ENCODE peak calls at places on chromosomes 13 and 19, in seven cellular contexts. W is adrenal gland; B is IMR-90; H is fibroblast of pulmonary artery; Y is tibial nerve; N is activated CD8-positive, alpha-beta T cell treated with anti-CD3 and anti-CD28 coated beads for 36 hours; M is Calu3. F is an unnamed sample.

GRCh38 chr13:87459419-87459818 is 211.8 kb upstream of the SLITRK5 start:
- DNase-seq in W (no peak), B (no peak), H (no peak), Y (no peak), N (no peak), M (no peak), F (no peak)

GRCh38 chr19:55654833-55655647 is at the start of gene U2AF2:
- DNase-seq in W (peak), B (peak), H (peak), Y (peak), N (peak), M (peak), F (peak)

GRCh38 chr13:23715762-23716235 is 145.6 kb downstream of the TNFRSF19 start:
- DNase-seq in W (no peak), B (no peak), H (no peak), Y (no peak), N (peak), M (peak), F (peak)

GRCh38 chr13:75850915-75851314 is 214.8 kb downstream of the LMO7 start:
- DNase-seq in W (no peak), B (no peak), H (no peak), Y (no peak), N (no peak), M (no peak), F (no peak)

GRCh38 chr19:35977446-35978222 is 17.4 kb upstream of the SDHAF1 start:
- DNase-seq in W (no peak), B (no peak), H (no peak), Y (no peak), N (peak), M (peak), F (no peak)

GRCh38 chr13:39353988-39354387 is 249.0 kb downstream of the LHFPL6 start:
- DNase-seq in W (no peak), B (peak), H (peak), Y (no peak), N (no peak), M (no peak), F (no peak)

GRCh38 chr19:4660181-4660791 is 9.9 kb downstream of the MYDGF start:
- DNase-seq in W (no peak), B (no peak), H (no peak), Y (no peak), N (peak), M (peak), F (peak)

GRCh38 chr13:27161980-27162379 is 9.6 kb downstream of the USP12 start:
- DNase-seq in W (no peak), B (peak), H (no peak), Y (no peak), N (no peak), M (no peak), F (no peak)

GRCh38 chr13:23723463-23723862 is 153.3 kb downstream of the TNFRSF19 start:
- DNase-seq in W (no peak), B (peak), H (peak), Y (no peak), N (no peak), M (no peak), F (no peak)

GRCh38 chr19:12580180-12580694 is 29.0 kb upstream of the ZNF564 start:
- DNase-seq in W (no peak), B (peak), H (peak), Y (no peak), N (no peak), M (no peak), F (no peak)

DNA sequence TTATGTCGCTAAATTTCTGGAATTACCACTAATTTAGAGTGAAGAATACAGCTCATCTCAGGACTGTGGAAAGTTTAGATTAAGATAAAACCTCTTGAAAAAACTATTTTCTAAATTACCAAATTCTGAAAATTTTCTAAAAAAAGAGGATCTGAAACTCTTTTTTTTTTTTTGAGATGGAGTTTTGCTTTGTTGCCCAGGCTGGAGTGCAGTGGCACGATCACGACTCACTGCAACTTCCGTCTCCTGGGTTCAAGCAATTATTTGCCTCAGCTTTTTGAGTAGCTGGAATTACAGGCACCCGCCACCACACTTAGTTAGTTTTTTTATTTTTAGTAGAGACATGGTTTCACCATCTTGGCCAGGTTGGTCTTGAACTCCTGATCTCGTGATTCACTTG is 16.6 kb upstream of the ZNF253 start:
- DNase-seq in W (no peak), B (no peak), H (no peak), Y (no peak), N (no peak), M (no peak), F (no peak)
- TF ChIP-seq CTCF in W (no peak), B (no peak), H (no peak), Y (no peak), N (no peak), M (no peak), F (no peak)

DNA sequence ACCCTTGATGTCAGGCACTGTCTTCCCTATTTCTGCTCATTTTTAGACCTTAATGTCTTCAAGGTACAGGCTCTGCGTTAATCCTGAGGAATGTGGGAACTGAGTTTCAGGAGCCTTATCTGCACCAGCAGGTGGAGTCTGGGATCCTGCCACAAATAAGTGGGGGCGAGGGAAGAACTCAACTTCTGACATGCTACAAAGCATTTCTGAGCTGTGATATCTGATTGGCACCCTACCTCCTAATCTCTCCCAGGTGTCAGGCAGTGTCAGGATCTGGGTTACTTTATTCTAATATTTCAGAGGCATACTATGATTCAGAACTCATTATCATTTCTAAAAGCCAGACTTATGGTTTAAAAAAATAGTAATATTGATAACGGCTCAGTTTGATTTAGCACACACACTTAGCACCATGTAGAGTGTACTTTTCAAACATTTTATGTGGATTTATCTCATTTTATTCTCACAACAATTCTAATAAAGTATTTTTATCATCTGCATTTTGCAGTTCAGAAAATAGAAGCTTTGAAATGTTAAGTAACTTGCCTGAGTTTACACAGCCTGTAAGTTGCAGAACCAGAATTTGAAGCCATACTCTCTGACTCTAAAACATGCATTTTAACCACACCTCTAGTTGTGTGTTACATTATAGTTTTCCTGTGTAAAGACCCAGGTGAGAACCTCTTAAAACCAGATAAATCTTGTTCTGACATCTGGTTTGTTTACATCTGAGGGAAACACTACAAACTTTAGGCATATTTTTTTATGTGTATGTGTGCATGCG is 358.6 kb downstream of the TDRD3 start:
- DNase-seq in W (no peak), B (no peak), H (no peak), Y (no peak), N (no peak), M (no peak), F (no peak)
- TF ChIP-seq CTCF in W (no peak), B (no peak), H (no peak), Y (no peak), N (no peak), M (no peak), F (no peak)

DNA sequence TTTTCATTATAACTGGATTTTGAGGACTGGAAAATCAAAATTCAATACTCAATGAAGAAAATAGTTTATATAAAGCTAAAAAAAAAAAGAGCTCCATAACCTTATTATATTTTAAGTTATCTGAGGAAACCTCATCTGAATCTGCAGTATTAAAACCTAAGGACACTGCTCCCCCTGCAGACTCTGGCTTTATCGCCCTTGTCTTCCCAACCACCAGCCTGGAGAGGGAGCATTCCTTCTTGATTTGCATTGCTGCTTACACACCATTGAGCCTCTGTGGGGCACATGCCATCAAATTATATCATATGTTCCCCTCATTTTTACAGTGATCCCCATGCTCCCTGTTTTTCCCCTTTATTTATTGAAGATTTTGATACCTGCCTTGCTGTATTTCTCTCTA is 871.4 kb upstream of the GPC6 start:
- DNase-seq in W (no peak), B (peak), H (peak), Y (peak), N (no peak), M (no peak), F (no peak)
- TF ChIP-seq CTCF in W (no peak), B (peak), H (peak), Y (no peak), N (no peak), M (no peak), F (no peak)

GRCh38 chr13:84571264-84571663 is 689.0 kb upstream of the SLITRK1 start:
- DNase-seq in W (no peak), B (peak), H (no peak), Y (no peak), N (no peak), M (no peak), F (no peak)
- TF ChIP-seq CTCF in W (no peak), B (no peak), H (no peak), Y (no peak), N (no peak), M (no peak), F (no peak)

DNA sequence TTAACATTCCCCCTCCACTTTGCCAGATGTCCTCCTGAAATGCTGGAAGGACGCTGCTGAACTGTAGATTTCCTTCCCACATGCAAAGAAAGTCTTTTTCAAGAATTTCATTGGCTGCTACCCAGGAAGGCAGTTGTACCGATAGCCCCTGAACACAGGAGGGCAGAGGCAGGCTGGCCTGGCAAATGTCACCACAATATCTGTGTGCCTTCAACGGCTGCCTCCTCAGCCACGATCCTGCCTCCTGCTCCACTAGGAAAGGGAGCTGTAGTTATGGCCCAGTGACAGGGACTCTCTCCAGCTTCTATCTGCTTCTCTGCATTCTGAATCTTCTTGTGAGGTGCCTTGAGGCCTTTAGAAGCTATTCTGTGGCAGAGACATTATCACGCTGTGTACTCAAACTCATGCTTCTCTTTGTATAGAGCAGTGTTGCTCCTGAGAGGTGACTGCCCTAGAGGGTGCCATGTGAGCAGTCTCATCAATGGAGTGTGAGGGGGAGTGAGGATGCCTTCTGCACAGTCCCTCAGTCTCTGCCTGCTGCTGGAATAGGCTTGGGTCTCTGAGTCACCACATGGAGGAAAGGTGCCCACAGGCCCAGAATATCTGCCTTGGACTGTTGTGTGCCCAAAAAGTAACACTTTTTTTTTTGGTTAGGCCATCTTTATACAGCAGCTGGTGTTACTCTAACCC is 279.8 kb downstream of the DNAJC15 start:
- DNase-seq in W (peak), B (peak), H (peak), Y (no peak), N (peak), M (peak), F (peak)
- TF ChIP-seq CTCF in W (peak), B (peak), H (peak), Y (peak), N (no peak), M (no peak), F (peak)

GRCh38 chr19:48994035-48994386 is 324 bp downstream of the RUVBL2 start:
- DNase-seq in W (no peak), B (no peak), H (no peak), Y (no peak), N (no peak), M (no peak), F (no peak)

GRCh38 chr19:49004133-49004532 is 10.4 kb downstream of the RUVBL2 start:
- DNase-seq in W (no peak), B (no peak), H (no peak), Y (no peak), N (no peak), M (no peak), F (no peak)

GRCh38 chr19:48997972-48998371 is 4.3 kb downstream of the RUVBL2 start:
- DNase-seq in W (no peak), B (peak), H (peak), Y (no peak), N (peak), M (peak), F (peak)

GRCh38 chr19:49004964-49005614 is 11.4 kb downstream of the RUVBL2 start:
- DNase-seq in W (no peak), B (no peak), H (no peak), Y (no peak), N (no peak), M (no peak), F (no peak)

GRCh38 chr19:48999481-49000325 is 6.0 kb downstream of the RUVBL2 start:
- DNase-seq in W (peak), B (peak), H (peak), Y (no peak), N (peak), M (peak), F (peak)
- TF ChIP-seq CTCF in W (peak), B (peak), H (peak), Y (peak), N (peak), M (peak), F (peak)

GRCh38 chr13:96796234-96796633 is 198.0 kb downstream of the OXGR1 start:
- DNase-seq in W (no peak), B (no peak), H (peak), Y (no peak), N (no peak), M (no peak), F (no peak)
- TF ChIP-seq CTCF in W (peak), B (no peak), H (peak), Y (no peak), N (no peak), M (no peak), F (no peak)

GRCh38 chr13:48748681-48749080 is 95.0 kb downstream of the CYSLTR2 start:
- DNase-seq in W (no peak), B (peak), H (no peak), Y (no peak), N (no peak), M (no peak), F (no peak)

GRCh38 chr13:48749144-48749543 is 95.4 kb downstream of the CYSLTR2 start:
- DNase-seq in W (peak), B (peak), H (peak), Y (no peak), N (no peak), M (no peak), F (no peak)

GRCh38 chr13:48746816-48747215 is 93.1 kb downstream of the CYSLTR2 start:
- DNase-seq in W (no peak), B (no peak), H (peak), Y (no peak), N (no peak), M (no peak), F (no peak)

GRCh38 chr13:48749699-48750473 is 96.2 kb downstream of the CYSLTR2 start:
- DNase-seq in W (peak), B (peak), H (peak), Y (peak), N (peak), M (peak), F (peak)

GRCh38 chr13:48750588-48751383 is 97.1 kb downstream of the CYSLTR2 start:
- DNase-seq in W (peak), B (no peak), H (peak), Y (peak), N (no peak), M (no peak), F (no peak)
- TF ChIP-seq CTCF in W (peak), B (no peak), H (peak), Y (no peak), N (no peak), M (no peak), F (no peak)

GRCh38 chr19:31100945-31101344 is 248.3 kb downstream of the TSHZ3 start:
- DNase-seq in W (no peak), B (no peak), H (no peak), Y (no peak), N (no peak), M (no peak), F (no peak)
- TF ChIP-seq CTCF in W (no peak), B (no peak), H (no peak), Y (no peak), N (no peak), M (no peak), F (no peak)